ENCODE peak calls at places on chromosomes 13 and 19, in five cellular contexts. M, V, Z, P and X are unnamed samples.
A peak's percentile ranks its signal among the peaks of the same experiment; 100 is the strongest.

GRCh38 chr13:30340367-30341184 is 33.2 kb upstream of the KATNAL1 start:
- DNase-seq in V (peak; percentile 92), M (peak; percentile 72), Z (peak; percentile 45), P (no peak), X (no peak)

GRCh38 chr19:11164879-11165406 is 9.4 kb upstream of the SPC24 start:
- DNase-seq in V (peak; percentile 82), M (no peak), P (peak; percentile 75), Z (peak; percentile 70), X (no peak)

GRCh38 chr19:6098574-6098973 is 11.7 kb downstream of the RFX2 start:
- DNase-seq in P (no peak), V (no peak), Z (no peak), M (no peak), X (no peak)

GRCh38 chr13:107144432-107144831 is 576.5 kb upstream of the ARGLU1 start:
- DNase-seq in V (no peak), M (no peak), Z (no peak), P (no peak), X (no peak)

GRCh38 chr19:48565090-48565489 is 13.1 kb downstream of the SULT2B1 start:
- DNase-seq in P (no peak), Z (no peak), M (no peak), V (no peak), X (no peak)

GRCh38 chr13:34698953-34699352 is 243.1 kb upstream of the NBEA start:
- DNase-seq in P (no peak), V (no peak), M (no peak), Z (no peak), X (no peak)

GRCh38 chr19:40257096-40257517 is 28.0 kb downstream of the AKT2 start:
- DNase-seq in V (peak; percentile 60), P (no peak), M (no peak), Z (no peak), X (no peak)

GRCh38 chr13:40792284-40793051 is 3.1 kb downstream of the SLC25A15 start:
- DNase-seq in Z (no peak), V (no peak), M (no peak), P (no peak), X (no peak)

GRCh38 chr13:114339779-114340534 is 25.7 kb downstream of the CHAMP1 start:
- DNase-seq in P (no peak), V (no peak), Z (peak; percentile 59), M (peak; percentile 60), X (peak; percentile 55)

GRCh38 chr19:38441660-38442348 is 8.3 kb downstream of the RYR1 start:
- DNase-seq in Z (no peak), V (no peak), P (no peak), M (no peak), X (no peak)

GRCh38 chr19:893775-894090 is 449 bp downstream of the RNU6-9 start:
- DNase-seq in V (no peak), M (no peak), P (no peak), Z (no peak), X (no peak)
- TF ChIP-seq POLR2A in V (no peak), M (no peak), P (no peak), Z (no peak), X (no peak)

GRCh38 chr19:3980353-3981251 is 4.7 kb downstream of the EEF2 start:
- DNase-seq in V (no peak), Z (no peak), P (no peak), M (no peak), X (no peak)

GRCh38 chr19:3981373-3981735 is 3.9 kb downstream of the EEF2 start:
- DNase-seq in M (no peak), V (no peak), P (no peak), Z (no peak), X (no peak)

GRCh38 chr19:3978145-3978544 is 7.1 kb downstream of the EEF2 start:
- DNase-seq in V (no peak), M (no peak), Z (no peak), P (no peak), X (no peak)

GRCh38 chr19:3979289-3979673 is 6.0 kb downstream of the EEF2 start:
- DNase-seq in V (no peak), Z (no peak), P (no peak), M (no peak), X (no peak)

DNA sequence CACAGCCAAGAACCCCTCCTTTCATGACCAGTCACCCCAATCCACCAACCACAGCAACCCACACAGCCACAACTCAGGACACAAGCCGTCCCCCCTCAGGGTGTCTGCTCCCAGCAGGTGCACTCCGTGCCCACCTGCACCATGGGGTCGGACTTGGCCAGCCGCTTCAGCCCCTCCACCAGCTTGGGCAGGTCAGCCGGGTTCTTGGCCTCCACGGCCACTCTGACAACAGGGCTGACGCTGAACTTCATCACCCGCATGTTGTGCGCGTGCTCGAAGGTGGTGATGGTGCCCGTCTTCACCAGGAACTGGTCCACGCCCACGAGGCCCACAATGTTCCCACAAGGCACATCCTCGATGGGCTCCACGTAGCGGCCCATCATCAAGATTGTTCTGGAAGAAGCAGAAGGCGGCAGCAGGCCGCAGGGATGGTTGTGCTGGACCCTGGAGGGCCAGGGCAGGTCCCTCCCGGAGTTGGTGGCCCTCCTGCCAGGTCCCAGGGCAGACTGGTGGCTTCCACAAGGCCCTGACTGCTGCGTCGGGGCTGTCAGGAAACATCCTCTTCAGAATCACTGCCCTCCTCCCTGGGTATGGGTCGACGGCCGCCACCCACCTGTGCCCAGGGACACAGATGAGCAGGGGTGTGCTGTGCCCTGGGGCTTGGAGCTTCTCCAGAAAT is 5.5 kb downstream of the EEF2 start:
- DNase-seq in M (no peak), Z (no peak), V (no peak), P (no peak), X (no peak)
- TF ChIP-seq POLR2A in M (no peak), Z (no peak), V (no peak), P (no peak), X (no peak)

GRCh38 chr13:99308481-99309087 is 1.4 kb upstream of the GPR183 start:
- DNase-seq in V (no peak), P (no peak), Z (no peak), M (no peak), X (no peak)

GRCh38 chr13:99305180-99305965 is 1.8 kb downstream of the GPR183 start:
- DNase-seq in M (peak; percentile 20), V (no peak), Z (no peak), P (no peak), X (no peak)

GRCh38 chr13:99307648-99308339 is 595 bp upstream of the GPR183 start:
- DNase-seq in Z (peak; percentile 41), P (no peak), V (peak; percentile 41), M (peak; percentile 73), X (peak; percentile 71)

GRCh38 chr13:99304541-99304940 is 2.7 kb downstream of the GPR183 start:
- DNase-seq in P (no peak), Z (no peak), V (no peak), M (no peak), X (no peak)

DNA sequence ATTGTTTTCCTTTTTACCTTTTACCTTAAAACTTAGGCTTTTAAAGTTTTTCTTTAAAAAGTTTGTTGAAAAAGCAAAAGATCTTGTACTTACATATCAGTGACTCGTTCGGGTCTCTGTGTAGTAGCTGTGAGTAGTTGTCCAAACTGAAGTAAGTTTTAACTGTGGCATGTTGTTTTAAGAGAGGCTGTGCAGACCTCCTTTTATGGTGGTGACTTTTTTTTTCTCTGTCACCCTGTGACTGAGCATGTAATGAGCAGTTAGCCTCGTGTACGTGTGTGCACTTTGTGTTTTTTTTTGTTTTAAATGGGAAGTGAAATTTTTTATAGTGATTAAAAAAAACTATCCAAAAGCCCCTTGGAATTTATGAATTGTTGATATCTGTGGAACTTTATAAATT is at the start of gene GPR183:
- DNase-seq in P (no peak), V (no peak), Z (no peak), M (peak; percentile 58), X (no peak)
- TF ChIP-seq POLR2A in P (peak; percentile 52), V (no peak), Z (peak; percentile 84), M (peak; percentile 23), X (no peak)

GRCh38 chr19:17424743-17425365 is 5.0 kb downstream of the MVB12A start:
- DNase-seq in V (no peak), M (peak; percentile 69), P (no peak), Z (no peak), X (no peak)
- TF ChIP-seq POLR2A in V (no peak), M (no peak), P (no peak), Z (no peak), X (no peak)